ENCODE peak calls at places on chromosomes 12 and 14, in ten cellular contexts. A, L, T, K, M, H, I, O, D and N are unnamed samples.

GRCh38 chr14:99579903-99580570 is 24.0 kb downstream of the CCDC85C start:
- DNase-seq in A (peak; percentile 89), L (peak; percentile 92), T (no peak), K (peak; percentile 64), M (peak; percentile 77), H (no peak), I (peak; percentile 31), O (no peak), D (no peak), N (peak; percentile 93)

GRCh38 chr12:51023625-51024395 is 2.4 kb downstream of the SLC11A2 start:
- DNase-seq in A (no peak), L (no peak), T (no peak), K (no peak), M (no peak), H (no peak), I (no peak), O (no peak), D (no peak), N (no peak)

GRCh38 chr12:79818856-79819255 is 116.0 kb downstream of the PPP1R12A start:
- DNase-seq in A (no peak), L (no peak), T (no peak), K (no peak), M (no peak), H (no peak), I (no peak), O (no peak), D (no peak), N (no peak)

GRCh38 chr14:26597136-26598080 is at the start of gene NOVA1:
- DNase-seq in A (peak; percentile 11), L (no peak), T (peak; percentile 72), K (peak; percentile 68), M (peak; percentile 16), H (no peak), I (no peak), O (no peak), D (no peak), N (no peak)

GRCh38 chr14:61145903-61146411 is 135.2 kb downstream of the TMEM30B start:
- DNase-seq in A (no peak), L (peak; percentile 69), T (no peak), K (peak; percentile 46), M (peak; percentile 34), H (peak; percentile 89), I (peak; percentile 95), O (no peak), D (no peak), N (no peak)

GRCh38 chr14:56686416-56686815 is 106.8 kb downstream of the TMEM260 start:
- DNase-seq in A (no peak), L (no peak), T (no peak), K (no peak), M (no peak), H (no peak), I (no peak), O (no peak), D (no peak), N (peak; percentile 42)

GRCh38 chr12:85301054-85301453 is 21.0 kb downstream of the ALX1 start:
- DNase-seq in A (no peak), L (peak; percentile 68), T (no peak), K (no peak), M (no peak), H (no peak), I (no peak), O (no peak), D (no peak), N (no peak)

GRCh38 chr12:116717466-116718457 is 20.1 kb downstream of the SPRING1 start:
- DNase-seq in A (no peak), L (no peak), T (peak; percentile 93), K (no peak), M (no peak), H (no peak), I (no peak), O (no peak), D (no peak), N (no peak)

GRCh38 chr14:96698846-96699543 is 98.2 kb upstream of the VRK1 start:
- DNase-seq in A (no peak), L (no peak), T (no peak), K (no peak), M (no peak), H (no peak), I (no peak), O (peak; percentile 13), D (no peak), N (no peak)

GRCh38 chr14:93962701-93963601 is 13.4 kb downstream of the ASB2 start:
- DNase-seq in A (no peak), L (peak; percentile 29), T (no peak), K (no peak), M (no peak), H (no peak), I (no peak), O (peak; percentile 79), D (no peak), N (no peak)

GRCh38 chr12:53252349-53252916 is 15.7 kb upstream of the ESPL1 start:
- DNase-seq in A (no peak), L (peak; percentile 53), T (peak; percentile 71), K (no peak), M (peak; percentile 42), H (no peak), I (no peak), O (no peak), D (no peak), N (no peak)

GRCh38 chr14:100086361-100086760 is 21.1 kb downstream of the EVL start:
- DNase-seq in A (no peak), L (no peak), T (no peak), K (no peak), M (no peak), H (no peak), I (no peak), O (peak; percentile 1), D (no peak), N (no peak)

GRCh38 chr12:88986056-88986455 is 366.2 kb downstream of the DUSP6 start:
- DNase-seq in A (no peak), L (no peak), T (no peak), K (no peak), M (no peak), H (no peak), I (no peak), O (no peak), D (no peak), N (no peak)

GRCh38 chr12:22856120-22856699 is 231.2 kb downstream of the ETNK1 start:
- DNase-seq in A (peak; percentile 49), L (peak; percentile 57), T (no peak), K (peak; percentile 37), M (peak; percentile 28), H (peak; percentile 3), I (no peak), O (no peak), D (peak; percentile 1), N (no peak)

GRCh38 chr14:77026166-77026929 is 2.2 kb downstream of the IRF2BPL start:
- DNase-seq in A (peak; percentile 75), L (no peak), T (peak; percentile 81), K (peak; percentile 55), M (peak; percentile 60), H (no peak), I (no peak), O (no peak), D (no peak), N (no peak)

GRCh38 chr12:55720894-55721444 is 776 bp downstream of the RDH5 start:
- DNase-seq in A (peak; percentile 80), L (peak; percentile 80), T (peak; percentile 95), K (peak; percentile 73), M (peak; percentile 74), H (no peak), I (no peak), O (no peak), D (peak; percentile 70), N (no peak)

GRCh38 chr12:104727866-104728449 is 230.1 kb downstream of the SLC41A2 start:
- DNase-seq in A (no peak), L (no peak), T (no peak), K (no peak), M (no peak), H (no peak), I (no peak), O (no peak), D (no peak), N (no peak)

GRCh38 chr12:111975161-111975931 is 37.6 kb downstream of the TMEM116 start:
- DNase-seq in A (no peak), L (peak; percentile 72), T (no peak), K (no peak), M (no peak), H (no peak), I (no peak), O (no peak), D (peak; percentile 2), N (no peak)

GRCh38 chr12:73106296-73106695 is 834.1 kb downstream of the TRHDE start:
- DNase-seq in A (no peak), L (peak; percentile 2), T (no peak), K (no peak), M (no peak), H (no peak), I (no peak), O (no peak), D (no peak), N (no peak)

DNA sequence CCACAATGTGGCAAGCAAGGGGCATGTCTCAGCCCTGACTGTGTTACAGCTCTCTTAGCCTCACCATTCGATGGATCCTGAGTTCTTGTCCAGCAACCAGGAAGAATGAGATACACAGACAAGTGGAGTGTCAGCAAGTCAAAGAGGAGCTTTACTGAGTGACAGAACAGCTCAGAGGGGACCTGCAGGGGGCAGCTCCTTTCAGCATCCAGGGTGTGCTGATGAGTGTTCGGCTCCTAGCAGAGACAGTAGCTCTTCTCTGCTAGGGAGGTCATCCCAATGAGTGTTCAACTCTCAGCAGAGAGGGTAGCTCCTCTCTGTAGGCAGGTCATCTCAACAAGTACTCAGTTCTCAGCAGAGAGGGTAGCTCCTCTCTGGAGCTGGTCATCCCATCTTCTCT is 19.1 kb downstream of the SYNJ2BP start:
- DNase-seq in A (no peak), L (no peak), T (no peak), K (no peak), M (no peak), H (no peak), I (no peak), O (no peak), D (no peak), N (no peak)
- TF ChIP-seq CTCF in A (no peak), L (no peak), T (no peak), K (no peak), M (no peak), H (no peak), I (no peak), O (no peak), D (no peak), N (no peak)

GRCh38 chr14:52545584-52546317 is 6.6 kb downstream of the TXNDC16 start:
- DNase-seq in A (no peak), L (no peak), T (no peak), K (no peak), M (no peak), H (no peak), I (no peak), O (no peak), D (no peak), N (no peak)
- TF ChIP-seq CTCF in A (no peak), L (no peak), T (no peak), K (no peak), M (no peak), H (no peak), I (no peak), O (no peak), D (no peak), N (no peak)

GRCh38 chr14:105267820-105268548 is 19.7 kb downstream of the BTBD6 start:
- DNase-seq in A (peak; percentile 36), L (no peak), T (no peak), K (no peak), M (no peak), H (no peak), I (no peak), O (no peak), D (no peak), N (no peak)
- TF ChIP-seq CTCF in A (peak; percentile 23), L (no peak), T (no peak), K (no peak), M (no peak), H (no peak), I (no peak), O (no peak), D (no peak), N (no peak)

GRCh38 chr14:22118894-22119477 is 445.4 kb upstream of the OR4E1 start:
- DNase-seq in A (no peak), L (peak; percentile 29), T (no peak), K (no peak), M (no peak), H (no peak), I (no peak), O (no peak), D (peak; percentile 45), N (no peak)
- TF ChIP-seq CTCF in A (no peak), L (no peak), T (no peak), K (no peak), M (no peak), H (no peak), I (no peak), O (no peak), D (peak; percentile 18), N (no peak)